ENCODE peak calls at places on chromosome 11, in four cellular contexts. K is GM12878, V is HepG2, M is K562. X is an unnamed sample.

GRCh38 chr11:70212227-70212811 is 9.2 kb downstream of the FADD start:
- DNase-seq in V (peak), M (no peak), K (no peak), X (no peak)

GRCh38 chr11:13384837-13385417 is 78.1 kb downstream of the BTBD10 start:
- DNase-seq in M (peak), K (peak), V (peak), X (peak)

GRCh38 chr11:11243790-11244469 is 109.1 kb downstream of the CSNK2A3 start:
- DNase-seq in M (peak), K (no peak), V (no peak), X (peak)

GRCh38 chr11:83779876-83780275 is 493.7 kb upstream of the CCDC90B start:
- DNase-seq in K (no peak), M (no peak), V (no peak), X (no peak)

GRCh38 chr11:57785072-57785471 is 23.5 kb downstream of the CTNND1 start:
- DNase-seq in V (no peak), M (no peak), K (no peak), X (no peak)

GRCh38 chr11:6197466-6198200 is 1.4 kb upstream of the OR52W1 start:
- DNase-seq in M (no peak), K (no peak), V (no peak), X (no peak)

GRCh38 chr11:129910360-129910759 is 15.0 kb upstream of the NFRKB start:
- DNase-seq in V (no peak), M (no peak), K (no peak), X (no peak)

GRCh38 chr11:134730096-134730495 is 318.1 kb upstream of the B3GAT1 start:
- DNase-seq in M (no peak), V (no peak), K (no peak), X (no peak)

GRCh38 chr11:5608778-5609177 is 12.3 kb downstream of the TRIM6 start:
- DNase-seq in V (no peak), M (no peak), K (no peak), X (no peak)

GRCh38 chr11:3109921-3110706 is 52.9 kb upstream of the CARS1 start:
- DNase-seq in V (peak), K (no peak), M (peak), X (peak)

GRCh38 chr11:105449100-105449734 is 160.7 kb upstream of the GRIA4 start:
- DNase-seq in V (no peak), M (no peak), K (no peak), X (no peak)

GRCh38 chr11:106077609-106078517 is at the start of gene AASDHPPT:
- DNase-seq in V (peak), K (no peak), M (peak), X (peak)

GRCh38 chr11:69201764-69202370 is 46.1 kb downstream of the SMIM38 start:
- DNase-seq in V (no peak), K (no peak), M (no peak), X (no peak)

GRCh38 chr11:19713221-19714092 is 820 bp downstream of the NAV2 start:
- DNase-seq in V (no peak), M (no peak), K (no peak), X (peak)

GRCh38 chr11:19739872-19740271 is 27.2 kb downstream of the NAV2 start:
- DNase-seq in K (no peak), M (no peak), V (peak), X (peak)

GRCh38 chr11:117814766-117815261 is 9.7 kb downstream of the FXYD2 start:
- DNase-seq in V (peak), K (peak), M (no peak), X (no peak)

GRCh38 chr11:93236741-93237675 is 39.2 kb upstream of the SLC36A4 start:
- DNase-seq in K (no peak), V (peak), M (peak), X (peak)

GRCh38 chr11:17209939-17210245 is 2.1 kb upstream of the PIK3C2A start:
- DNase-seq in V (no peak), M (no peak), K (no peak), X (no peak)

GRCh38 chr11:113162590-113162961 is 151.8 kb upstream of the TTC12 start:
- DNase-seq in M (peak), V (no peak), K (no peak), X (peak)

GRCh38 chr11:65865550-65866172 is 5.4 kb downstream of the MUS81 start:
- DNase-seq in V (no peak), K (no peak), M (no peak), X (no peak)

GRCh38 chr11:65855927-65856363 is 2.0 kb downstream of the CFL1 start:
- DNase-seq in V (no peak), K (no peak), M (no peak), X (no peak)

GRCh38 chr11:66112041-66112491 is 42.0 kb downstream of the PACS1 start:
- DNase-seq in M (no peak), V (no peak), K (no peak), X (no peak)

GRCh38 chr11:74520316-74520715 is 26.8 kb upstream of the LIPT2 start:
- DNase-seq in M (no peak), K (no peak), V (no peak), X (no peak)

GRCh38 chr11:125871391-125872137 is 15.9 kb upstream of the HYLS1 start:
- DNase-seq in K (no peak), V (peak), M (peak), X (peak)
- TF ChIP-seq TARDBP in K (no peak), V (no peak), M (no peak), X (no peak)

GRCh38 chr11:45021692-45022130 is 71.0 kb upstream of the TP53I11 start:
- DNase-seq in V (no peak), M (no peak), K (no peak), X (no peak)

GRCh38 chr11:45022294-45023064 is 71.8 kb upstream of the TP53I11 start:
- DNase-seq in V (no peak), K (no peak), M (no peak), X (no peak)

GRCh38 chr11:45023065-45023365 is 72.3 kb upstream of the TP53I11 start:
- DNase-seq in M (no peak), K (no peak), V (no peak), X (no peak)

GRCh38 chr11:45021001-45021400 is 70.3 kb upstream of the TP53I11 start:
- DNase-seq in K (no peak), V (no peak), M (no peak), X (no peak)

GRCh38 chr11:45017329-45017728 is 66.6 kb upstream of the TP53I11 start:
- DNase-seq in M (no peak), K (no peak), V (no peak), X (no peak)
- TF ChIP-seq TARDBP in M (no peak), K (no peak), V (no peak), X (no peak)

GRCh38 chr11:32435947-32436750 is 810 bp upstream of the WT1 start:
- DNase-seq in K (no peak), M (no peak), V (no peak), X (no peak)

GRCh38 chr11:32435511-32435946 is at the start of gene WT1:
- DNase-seq in K (no peak), M (peak), V (no peak), X (peak)

GRCh38 chr11:32437406-32438345 is 2.3 kb upstream of the WT1 start:
- DNase-seq in K (no peak), M (no peak), V (no peak), X (no peak)

GRCh38 chr11:32438346-32438882 is 3.1 kb upstream of the WT1 start:
- DNase-seq in V (no peak), K (no peak), M (no peak), X (no peak)

DNA sequence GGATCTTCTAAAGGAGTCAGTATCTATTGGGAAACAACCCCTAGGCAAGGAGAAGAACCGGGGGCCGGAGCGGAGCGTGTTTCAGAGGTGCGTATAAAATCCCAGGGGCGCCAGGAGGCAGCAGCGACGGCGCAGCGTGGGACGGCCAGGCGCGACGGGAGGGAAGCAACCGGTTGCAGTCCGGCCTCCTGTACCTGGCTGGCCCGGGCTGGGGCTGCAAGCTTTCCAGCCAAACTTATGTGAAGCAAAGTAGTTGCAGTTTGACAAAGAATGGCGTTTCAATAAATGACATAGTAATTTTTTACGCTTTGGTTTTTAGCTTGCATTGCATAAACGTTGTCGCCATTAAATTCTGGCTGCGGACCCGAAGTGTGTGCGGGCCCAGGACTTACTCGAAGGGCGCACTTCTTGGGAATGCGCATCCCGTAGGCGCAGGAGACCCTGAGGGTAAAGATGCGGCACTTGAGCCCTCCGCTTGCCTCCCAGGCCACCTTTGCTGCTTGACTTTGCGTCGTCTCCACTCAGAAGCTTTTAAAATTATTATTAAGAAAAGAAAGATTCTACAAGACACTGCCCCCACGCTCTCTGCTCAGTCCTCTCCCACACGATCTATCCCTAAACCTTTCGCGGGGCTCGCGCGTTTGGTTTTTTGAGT is 1.5 kb upstream of the WT1 start:
- DNase-seq in K (no peak), M (no peak), V (no peak), X (no peak)
- TF ChIP-seq TARDBP in K (no peak), M (no peak), V (no peak), X (no peak)

DNA sequence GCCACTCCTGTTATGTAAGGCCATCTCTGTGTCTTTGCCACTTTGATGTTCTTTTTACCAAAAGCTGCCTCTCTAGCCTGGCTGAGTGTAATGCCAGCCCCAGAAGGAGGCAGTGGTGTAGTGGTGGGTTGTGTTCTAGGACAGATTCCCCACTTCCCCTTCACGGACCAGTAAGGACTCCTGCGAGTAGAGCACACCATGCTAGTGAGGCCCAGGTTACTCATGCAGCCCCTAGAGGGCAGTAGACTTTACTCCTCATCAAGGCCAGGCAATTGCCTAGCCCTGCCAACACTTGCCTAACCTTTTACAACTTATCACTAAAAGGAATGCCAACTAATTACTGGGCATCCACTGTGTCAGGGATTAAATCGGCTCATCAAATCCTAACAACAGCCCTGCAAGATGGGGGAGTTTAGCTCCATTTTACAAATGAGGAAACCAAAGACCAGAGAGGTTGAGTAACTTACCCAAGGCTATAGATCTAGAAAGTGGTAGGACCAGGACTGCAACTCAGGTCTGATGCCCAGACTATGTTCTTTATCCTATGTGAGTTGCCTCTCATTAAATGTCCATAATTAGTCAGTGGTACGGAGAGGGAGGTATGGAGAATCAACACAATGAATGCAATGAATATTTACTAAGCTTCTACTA is 75.3 kb downstream of the APIP start:
- DNase-seq in V (peak), K (no peak), M (peak), X (peak)
- TF ChIP-seq TARDBP in V (no peak), K (no peak), M (no peak), X (no peak)

GRCh38 chr11:1113405-1114201 is 38.9 kb downstream of the MUC2 start:
- DNase-seq in K (no peak), M (peak), V (no peak), X (no peak)
- TF ChIP-seq TARDBP in K (no peak), M (no peak), V (no peak), X (no peak)

DNA sequence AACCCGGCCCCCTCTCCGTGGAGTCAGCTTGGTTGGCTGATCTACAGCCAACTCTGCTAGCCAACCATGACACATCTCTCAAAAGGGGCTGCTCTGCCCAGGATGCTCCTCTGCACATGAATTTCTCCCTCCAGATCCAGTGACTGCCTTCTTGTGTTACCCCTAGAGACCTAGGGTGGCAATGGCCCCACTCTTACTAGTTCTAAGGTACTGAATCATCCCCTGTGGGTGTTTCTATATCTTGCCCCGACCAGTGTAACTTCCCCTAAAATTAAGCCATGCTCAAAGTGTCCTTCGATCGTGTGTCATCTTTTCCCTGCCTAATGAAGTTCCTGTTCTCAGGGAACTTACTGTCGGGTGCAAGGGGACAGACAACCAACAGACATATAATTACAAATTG is 113.3 kb downstream of the FAM76B start:
- DNase-seq in K (no peak), M (no peak), V (no peak), X (no peak)
- TF ChIP-seq TARDBP in K (no peak), M (no peak), V (no peak), X (no peak)

DNA sequence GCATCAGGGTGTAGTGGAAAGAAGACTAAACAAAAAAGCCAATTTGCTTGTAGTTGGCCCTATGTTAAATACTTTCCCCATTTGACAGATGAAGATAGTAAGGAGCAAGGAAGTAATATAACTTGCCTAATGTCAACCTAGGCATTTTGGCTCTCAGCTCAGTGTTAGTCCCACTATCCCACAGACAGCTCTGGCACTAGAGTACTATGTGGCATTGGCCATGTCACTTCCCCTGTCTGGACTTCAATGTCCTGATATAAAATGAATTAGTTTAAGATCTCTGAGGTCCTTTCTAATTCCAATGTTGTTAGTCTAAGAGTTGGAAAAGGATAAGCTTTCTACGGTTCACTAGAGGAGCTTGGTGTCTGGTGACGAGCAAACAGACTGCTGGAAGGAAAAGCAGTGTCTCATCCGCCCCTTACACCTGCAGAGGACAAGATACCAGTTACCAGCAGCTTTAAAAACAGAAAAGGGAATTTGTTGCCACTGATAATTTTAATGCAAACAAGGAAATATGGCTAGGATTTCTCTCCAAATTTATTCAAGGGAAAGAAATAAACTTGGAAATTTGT is 92.5 kb downstream of the RELT start:
- DNase-seq in V (no peak), K (no peak), M (no peak), X (no peak)
- TF ChIP-seq TARDBP in V (no peak), K (no peak), M (no peak), X (no peak)

GRCh38 chr11:85960678-85961077 is 105.5 kb downstream of the CCDC83 start:
- DNase-seq in V (no peak), M (no peak), K (no peak), X (no peak)

GRCh38 chr11:85965202-85965601 is 103.7 kb downstream of the PICALM start:
- DNase-seq in V (no peak), M (no peak), K (no peak), X (no peak)

GRCh38 chr11:85967457-85967856 is 101.4 kb downstream of the PICALM start:
- DNase-seq in M (no peak), V (no peak), K (no peak), X (no peak)

GRCh38 chr11:85961130-85961529 is 105.9 kb downstream of the CCDC83 start:
- DNase-seq in M (no peak), K (no peak), V (no peak), X (no peak)

DNA sequence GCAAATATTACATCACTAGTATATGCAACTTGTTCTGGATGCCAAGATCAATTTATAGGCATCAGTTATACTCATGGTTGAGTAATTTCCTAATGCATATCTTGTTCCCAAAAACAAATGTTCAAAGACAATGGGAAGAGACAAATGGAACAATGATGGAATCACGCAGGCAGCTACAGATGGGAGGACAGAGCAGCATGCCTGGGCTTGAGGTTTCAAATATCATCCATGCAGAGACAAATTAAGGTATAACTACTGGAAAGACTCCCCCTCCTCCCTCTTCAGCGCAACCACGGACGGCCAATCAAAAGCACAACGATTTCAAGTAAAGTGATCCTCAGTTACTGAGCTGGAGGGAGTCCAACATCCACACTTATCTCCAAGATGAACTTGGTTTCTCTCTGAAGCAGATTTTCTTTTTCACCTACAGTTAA is 106.8 kb downstream of the CCDC83 start:
- DNase-seq in V (no peak), M (no peak), K (no peak), X (no peak)
- TF ChIP-seq TARDBP in V (no peak), M (no peak), K (no peak), X (no peak)

GRCh38 chr11:132256621-132257227 is 886.3 kb downstream of the NTM start:
- DNase-seq in K (no peak), M (no peak), V (no peak), X (no peak)
- TF ChIP-seq TARDBP in K (no peak), M (no peak), V (no peak), X (no peak)

GRCh38 chr11:47415091-47415854 is 6.9 kb downstream of the SLC39A13 start:
- DNase-seq in M (no peak), V (no peak), K (no peak), X (no peak)
- TF ChIP-seq TARDBP in M (no peak), V (no peak), K (no peak), X (no peak)